ENCODE peak calls at places on chromosomes 4 and X, in six cellular contexts. T, L, X, E, N and D are unnamed samples.

GRCh38 chr4:110163327-110164070 is 34.9 kb downstream of the ELOVL6 start:
- DNase-seq in T (peak; percentile 23), L (no peak), X (no peak), E (no peak), N (no peak), D (no peak)

GRCh38 chr4:185920171-185920570 is 108.2 kb upstream of the SORBS2 start:
- DNase-seq in T (no peak), L (peak; percentile 65), X (no peak), E (no peak), N (no peak), D (no peak)

GRCh38 chr4:138560448-138560847 is 318.3 kb upstream of the SLC7A11 start:
- DNase-seq in T (no peak), L (no peak), X (peak; percentile 75), E (peak; percentile 17), N (no peak), D (no peak)

GRCh38 chrX:77493677-77494553 is 46.7 kb downstream of the FGF16 start:
- DNase-seq in T (no peak), L (peak; percentile 7), X (peak; percentile 47), E (peak; percentile 9), N (no peak), D (no peak)

GRCh38 chr4:22574880-22575279 is 59.0 kb upstream of the ADGRA3 start:
- DNase-seq in T (no peak), L (no peak), X (no peak), E (no peak), N (no peak), D (no peak)

GRCh38 chr4:159297088-159297487 is 194.2 kb downstream of the RAPGEF2 start:
- DNase-seq in T (no peak), L (no peak), X (no peak), E (no peak), N (no peak), D (no peak)

GRCh38 chr4:8029689-8030088 is 90.0 kb upstream of the AFAP1 start:
- DNase-seq in T (no peak), L (no peak), X (no peak), E (peak; percentile 20), N (no peak), D (no peak)

GRCh38 chr4:1210971-1211370 is 38.0 kb downstream of the CTBP1 start:
- DNase-seq in T (no peak), L (no peak), X (no peak), E (no peak), N (no peak), D (no peak)

GRCh38 chr4:174192943-174193342 is 90.5 kb downstream of the FBXO8 start:
- DNase-seq in T (no peak), L (no peak), X (no peak), E (peak; percentile 25), N (no peak), D (peak; percentile 44)

GRCh38 chrX:47091149-47091775 is 13.0 kb downstream of the RGN start:
- DNase-seq in T (no peak), L (no peak), X (no peak), E (no peak), N (peak; percentile 31), D (no peak)

GRCh38 chrX:6291444-6291843 is 62.8 kb upstream of the NLGN4X start:
- DNase-seq in T (no peak), L (no peak), X (no peak), E (no peak), N (no peak), D (peak; percentile 11)

GRCh38 chrX:124217289-124218251 is 114.9 kb upstream of the TEX13D start:
- DNase-seq in T (no peak), L (peak; percentile 66), X (no peak), E (no peak), N (no peak), D (no peak)

GRCh38 chr4:98509641-98510170 is 148.7 kb downstream of the TSPAN5 start:
- DNase-seq in T (no peak), L (no peak), X (no peak), E (no peak), N (no peak), D (no peak)

GRCh38 chr4:38160487-38161207 is 200.4 kb downstream of the PTTG2 start:
- DNase-seq in T (peak; percentile 60), L (peak; percentile 98), X (no peak), E (peak; percentile 23), N (peak; percentile 69), D (no peak)
- TF ChIP-seq EP300 in T (no peak), L (peak; percentile 98), X (no peak), E (no peak), N (peak; percentile 96), D (no peak)

GRCh38 chrX:103254171-103254824 is 657 bp downstream of the TCEAL8 start:
- DNase-seq in T (no peak), L (peak; percentile 5), X (peak; percentile 73), E (peak; percentile 37), N (peak; percentile 3), D (peak; percentile 55)

GRCh38 chrX:103253608-103254007 is 1.3 kb downstream of the TCEAL8 start:
- DNase-seq in T (no peak), L (no peak), X (no peak), E (peak; percentile 17), N (no peak), D (no peak)

GRCh38 chrX:103250977-103251376 is 4.0 kb downstream of the TCEAL8 start:
- DNase-seq in T (no peak), L (no peak), X (no peak), E (peak; percentile 9), N (no peak), D (no peak)

GRCh38 chrX:103249805-103250204 is 5.2 kb downstream of the TCEAL8 start:
- DNase-seq in T (no peak), L (no peak), X (no peak), E (no peak), N (no peak), D (no peak)

GRCh38 chrX:103248553-103248952 is 6.4 kb downstream of the TCEAL8 start:
- DNase-seq in T (peak; percentile 11), L (no peak), X (no peak), E (peak; percentile 33), N (no peak), D (peak; percentile 28)
- TF ChIP-seq USF2 in T (no peak), L (no peak), X (no peak), E (no peak), N (no peak), D (no peak)

GRCh38 chr4:153788064-153788418 is 842 bp downstream of the SFRP2 start:
- DNase-seq in T (no peak), L (no peak), X (peak; percentile 61), E (no peak), N (no peak), D (peak; percentile 20)
- TF ChIP-seq EP300 in T (no peak), L (no peak), X (no peak), E (no peak), N (no peak), D (no peak)

DNA sequence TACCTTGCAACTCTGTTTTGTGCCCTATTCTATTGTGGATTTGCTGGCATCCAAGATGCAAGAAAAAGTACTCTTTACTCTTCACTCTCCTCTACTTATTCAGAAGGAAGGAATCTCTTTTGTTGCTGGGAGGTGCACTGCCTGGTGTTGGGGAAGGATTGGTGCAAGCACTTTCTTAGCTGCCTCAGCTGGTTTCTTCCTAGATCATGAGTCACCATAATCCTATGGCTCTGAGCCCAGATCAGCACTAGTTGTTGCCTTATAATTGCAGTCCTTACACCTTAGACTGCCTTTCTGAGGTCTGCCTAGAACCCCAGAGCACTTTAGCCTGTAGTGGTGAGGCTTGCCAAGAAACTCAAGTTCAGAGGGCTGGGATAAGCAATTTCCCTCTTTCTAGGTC is 37.0 kb upstream of the CT83 start:
- DNase-seq in T (no peak), L (no peak), X (no peak), E (no peak), N (no peak), D (no peak)
- TF ChIP-seq USF2 in T (no peak), L (no peak), X (no peak), E (no peak), N (no peak), D (no peak)

GRCh38 chr4:76702440-76703122 is 195.4 kb downstream of the SOWAHB start:
- DNase-seq in T (no peak), L (no peak), X (no peak), E (no peak), N (no peak), D (no peak)

GRCh38 chr4:76703676-76704075 is 194.3 kb downstream of the SOWAHB start:
- DNase-seq in T (no peak), L (no peak), X (no peak), E (no peak), N (no peak), D (no peak)

GRCh38 chr4:76705497-76705896 is 192.4 kb downstream of the SOWAHB start:
- DNase-seq in T (no peak), L (no peak), X (no peak), E (no peak), N (no peak), D (no peak)

GRCh38 chr4:76703123-76703490 is 194.8 kb downstream of the SOWAHB start:
- DNase-seq in T (no peak), L (no peak), X (no peak), E (no peak), N (no peak), D (no peak)

GRCh38 chr4:76704133-76704881 is 193.6 kb downstream of the SOWAHB start:
- DNase-seq in T (no peak), L (no peak), X (no peak), E (no peak), N (no peak), D (no peak)
- TF ChIP-seq EP300 in T (no peak), L (no peak), X (no peak), E (no peak), N (no peak), D (peak; percentile 28)

DNA sequence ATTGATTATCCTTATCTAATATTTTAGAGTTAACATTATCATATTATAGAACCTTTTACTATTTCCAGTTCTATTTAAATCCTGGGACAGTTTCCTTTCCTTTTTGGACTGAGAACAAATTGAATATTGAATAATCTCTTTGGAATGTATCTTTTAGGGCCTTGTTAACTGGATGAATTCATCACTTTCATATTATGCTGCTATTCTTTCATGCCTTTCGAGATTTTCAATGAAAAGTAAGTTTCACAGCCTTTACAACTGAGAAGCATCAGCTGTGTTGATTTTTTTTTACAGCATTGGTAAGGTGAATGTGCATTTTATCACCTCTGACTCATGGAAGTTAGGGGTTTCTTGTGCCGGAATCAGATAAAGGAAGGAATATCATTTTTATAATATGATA is 39.6 kb downstream of the PDLIM5 start:
- DNase-seq in T (no peak), L (no peak), X (no peak), E (no peak), N (no peak), D (no peak)
- TF ChIP-seq USF2 in T (no peak), L (no peak), X (no peak), E (no peak), N (no peak), D (no peak)

GRCh38 chr4:142913034-142913433 is 66.9 kb upstream of the INPP4B start:
- DNase-seq in T (no peak), L (no peak), X (no peak), E (no peak), N (no peak), D (no peak)
- TF ChIP-seq EP300 in T (no peak), L (no peak), X (no peak), E (no peak), N (no peak), D (no peak)

GRCh38 chrX:119488749-119489148 is 20.5 kb downstream of the SLC25A5 start:
- DNase-seq in T (no peak), L (peak; percentile 27), X (peak; percentile 56), E (no peak), N (no peak), D (peak; percentile 71)
- TF ChIP-seq USF2 in T (no peak), L (no peak), X (no peak), E (no peak), N (no peak), D (no peak)